ENCODE peak calls at places on chromosomes 6 and 20, in seven cellular contexts. H is cardiac septum; X is iris pigment epithelial cell; A is bronchial epithelial cell; V is substantia nigra; D is naive thymus-derived CD8-positive, alpha-beta T cell; I is omental fat pad. E is an unnamed sample.

GRCh38 chr20:22805219-22805618 is 220.8 kb upstream of the FOXA2 start:
- DNase-seq in A (peak), H (no peak), D (no peak), V (no peak), I (no peak), X (peak), E (no peak)

GRCh38 chr6:44966449-44967091 is 361.6 kb upstream of the RUNX2 start:
- DNase-seq in X (peak), I (no peak), H (no peak), V (no peak), D (no peak), A (peak), E (no peak)

GRCh38 chr6:3315841-3316240 is 57.1 kb downstream of the PSMG4 start:
- DNase-seq in V (no peak), A (no peak), D (no peak), H (peak), I (no peak), X (no peak), E (peak)

GRCh38 chr6:124234806-124235205 is 431.1 kb downstream of the NKAIN2 start:
- DNase-seq in D (no peak), A (no peak), X (no peak), I (no peak), V (no peak), H (no peak), E (no peak)

GRCh38 chr20:45311589-45312211 is 3.6 kb upstream of the MATN4 start:
- DNase-seq in A (peak), D (peak), X (peak), V (no peak), H (no peak), I (peak), E (peak)

GRCh38 chr6:21201673-21202430 is 391.7 kb upstream of the SOX4 start:
- DNase-seq in A (no peak), X (no peak), D (no peak), I (no peak), H (no peak), V (no peak), E (no peak)

GRCh38 chr6:106163446-106163965 is 77.4 kb downstream of the PRDM1 start:
- DNase-seq in I (no peak), V (no peak), A (no peak), X (peak), D (no peak), H (no peak), E (no peak)

GRCh38 chr20:47606414-47607207 is 104.9 kb downstream of the NCOA3 start:
- DNase-seq in D (no peak), H (no peak), I (no peak), X (no peak), A (no peak), V (no peak), E (no peak)

GRCh38 chr20:53736757-53737403 is 143.2 kb upstream of the ZNF217 start:
- DNase-seq in I (no peak), V (no peak), A (peak), D (no peak), H (no peak), X (peak), E (no peak)

GRCh38 chr6:101396552-101397173 is 3.2 kb downstream of the GRIK2 start:
- DNase-seq in X (peak), D (no peak), I (peak), H (no peak), A (peak), V (no peak), E (peak)

GRCh38 chr6:38552136-38552535 is 87.6 kb downstream of the BTBD9 start:
- DNase-seq in D (no peak), X (no peak), H (no peak), V (no peak), A (no peak), I (no peak), E (no peak)

GRCh38 chr20:33812673-33813462 is 1.7 kb downstream of the CHMP4B start:
- DNase-seq in A (peak), X (no peak), D (no peak), I (no peak), H (no peak), V (no peak), E (no peak)

GRCh38 chr6:55980627-55981211 is 105.3 kb upstream of the BMP5 start:
- DNase-seq in A (peak), X (peak), I (no peak), H (no peak), D (no peak), V (no peak), E (no peak)

GRCh38 chr20:34663213-34663943 is 13.5 kb downstream of the PIGU start:
- DNase-seq in H (no peak), V (no peak), A (no peak), D (no peak), I (no peak), X (peak), E (no peak)

GRCh38 chr6:76682842-76683241 is 610.4 kb upstream of the IMPG1 start:
- DNase-seq in A (peak), H (no peak), V (no peak), D (no peak), I (no peak), X (peak), E (no peak)

GRCh38 chr6:36662827-36663256 is 15.7 kb upstream of the CDKN1A start:
- DNase-seq in H (no peak), A (peak), X (no peak), V (no peak), I (no peak), D (no peak), E (no peak)

GRCh38 chr6:50842446-50842845 is 23.8 kb downstream of the TFAP2B start:
- DNase-seq in D (no peak), A (no peak), H (no peak), V (no peak), X (no peak), I (no peak), E (no peak)

GRCh38 chr6:137819740-137820139 is 47.3 kb upstream of the TNFAIP3 start:
- DNase-seq in A (no peak), I (no peak), D (no peak), X (peak), V (no peak), H (no peak), E (no peak)

GRCh38 chr6:13655700-13656099 is 40.6 kb downstream of the NOL7 start:
- DNase-seq in A (no peak), V (no peak), D (no peak), H (no peak), X (no peak), I (no peak), E (no peak)

GRCh38 chr6:144657691-144658090 is 372.6 kb downstream of the UTRN start:
- DNase-seq in A (peak), X (peak), H (no peak), I (no peak), V (no peak), D (no peak), E (no peak)

GRCh38 chr6:16286151-16286522 is 47.8 kb downstream of the GMPR start:
- DNase-seq in D (no peak), A (no peak), V (peak), X (peak), I (no peak), H (no peak), E (no peak)

GRCh38 chr6:146542881-146543210 is 787 bp upstream of the RAB32 start:
- DNase-seq in H (no peak), X (no peak), I (no peak), A (no peak), V (no peak), D (no peak), E (no peak)

GRCh38 chr6:167285077-167285770 is 5.9 kb upstream of the UNC93A start:
- DNase-seq in I (no peak), V (no peak), X (no peak), D (no peak), A (no peak), H (no peak), E (peak)

GRCh38 chr6:14068133-14068532 is 49.4 kb upstream of the CD83 start:
- DNase-seq in A (peak), X (peak), D (no peak), V (no peak), I (no peak), H (no peak), E (no peak)

GRCh38 chr20:5535211-5535756 is 214.9 kb upstream of the SHLD1 start:
- DNase-seq in D (no peak), V (no peak), X (peak), A (peak), H (no peak), I (no peak), E (no peak)

GRCh38 chr6:157868835-157869234 is 45.8 kb downstream of the SNX9 start:
- DNase-seq in H (no peak), A (no peak), V (no peak), X (no peak), I (no peak), D (no peak), E (no peak)

GRCh38 chr20:3732327-3733118 is at the start of gene HSPA12B:
- DNase-seq in V (no peak), H (peak), D (no peak), A (no peak), X (no peak), I (no peak), E (no peak)

GRCh38 chr6:145963216-145964068 is 716 bp downstream of the SHPRH start:
- DNase-seq in A (peak), D (peak), V (peak), I (peak), X (peak), H (peak), E (no peak)

GRCh38 chr6:163543311-163543710 is 128.8 kb downstream of the QKI start:
- DNase-seq in D (no peak), X (no peak), H (no peak), A (no peak), V (no peak), I (no peak), E (no peak)

GRCh38 chr6:84062519-84063154 is 29.1 kb downstream of the MRAP2 start:
- DNase-seq in V (no peak), I (no peak), D (no peak), A (no peak), X (no peak), H (no peak), E (no peak)

GRCh38 chr6:166635146-166635545 is 8.1 kb upstream of the RPS6KA2 start:
- DNase-seq in A (no peak), X (no peak), I (no peak), V (no peak), D (no peak), H (no peak), E (no peak)

GRCh38 chr6:108805611-108806181 is 42.5 kb upstream of the ARMC2 start:
- DNase-seq in A (no peak), I (no peak), D (no peak), V (no peak), H (no peak), X (no peak), E (no peak)

GRCh38 chr20:21503345-21503744 is 10.5 kb downstream of the NKX2-2 start:
- DNase-seq in V (no peak), X (peak), D (no peak), A (no peak), H (no peak), I (no peak), E (no peak)

GRCh38 chr20:56826971-56827645 is 198.0 kb downstream of the TFAP2C start:
- DNase-seq in H (no peak), D (no peak), A (peak), X (peak), I (no peak), V (no peak), E (no peak)

GRCh38 chr6:137522399-137522798 is 28.2 kb upstream of the OLIG3 start:
- DNase-seq in I (no peak), D (no peak), X (no peak), H (no peak), V (no peak), A (no peak), E (no peak)

GRCh38 chr6:63636516-63636968 is 940 bp downstream of the PHF3 start:
- DNase-seq in D (peak), V (peak), I (peak), X (peak), A (peak), H (peak), E (peak)

GRCh38 chr6:52157301-52157930 is 28.8 kb upstream of the IL17A start:
- DNase-seq in X (peak), V (no peak), H (no peak), I (no peak), D (no peak), A (peak), E (no peak)

GRCh38 chr20:22382742-22383141 is 201.6 kb downstream of the FOXA2 start:
- DNase-seq in V (no peak), D (no peak), H (no peak), I (no peak), X (peak), A (peak), E (no peak)

GRCh38 chr20:57991211-57991841 is 237.1 kb downstream of the ANKRD60 start:
- DNase-seq in V (no peak), A (peak), D (no peak), H (no peak), I (no peak), X (no peak), E (no peak)

GRCh38 chr20:24277196-24277595 is 192.2 kb upstream of the SYNDIG1 start:
- DNase-seq in I (no peak), H (no peak), X (no peak), A (no peak), D (no peak), V (no peak), E (no peak)

E was measured in left lobe of liver.